ENCODE peak calls at places on chromosomes 12 and 14, in five cellular contexts. One of them, this sample, is unnamed.
A peak's percentile ranks its signal among the peaks of the same experiment; 100 is the strongest.

GRCh38 chr12:25013061-25013460 is 64.2 kb upstream of the BCAT1 start:
- DNase-seq in hippocampal formation: no peak
- DNase-seq in SJSA1: no peak
- DNase-seq in IMR-90: no peak
- DNase-seq in GM20000: no peak
- DNase-seq in this sample: no peak

GRCh38 chr14:104600805-104601204 is 3.8 kb downstream of the TMEM179 start:
- DNase-seq in IMR-90: no peak
- DNase-seq in hippocampal formation: no peak
- DNase-seq in GM20000: no peak
- DNase-seq in SJSA1: no peak
- DNase-seq in this sample: no peak

GRCh38 chr12:120077260-120077659 is 39.3 kb downstream of the RAB35 start:
- DNase-seq in SJSA1: no peak
- DNase-seq in GM20000: no peak
- DNase-seq in hippocampal formation: no peak
- DNase-seq in IMR-90: no peak
- DNase-seq in this sample: no peak

GRCh38 chr12:20101046-20101445 is 267.3 kb upstream of the PDE3A start:
- DNase-seq in IMR-90: peak; percentile 6
- DNase-seq in GM20000: no peak
- DNase-seq in hippocampal formation: no peak
- DNase-seq in SJSA1: no peak
- DNase-seq in this sample: peak; percentile 23

GRCh38 chr12:49903700-49904423 is at the start of gene FAIM2:
- DNase-seq in GM20000: no peak
- DNase-seq in SJSA1: no peak
- DNase-seq in hippocampal formation: peak; percentile 86
- DNase-seq in IMR-90: peak; percentile 82
- DNase-seq in this sample: peak; percentile 39

GRCh38 chr14:72892103-72892878 is 1.6 kb downstream of the DPF3 start:
- DNase-seq in hippocampal formation: no peak
- DNase-seq in IMR-90: peak; percentile 43
- DNase-seq in GM20000: peak; percentile 27
- DNase-seq in SJSA1: peak; percentile 26
- DNase-seq in this sample: peak; percentile 26

GRCh38 chr12:50505945-50506344 is 1.2 kb downstream of the DIP2B start:
- DNase-seq in IMR-90: no peak
- DNase-seq in hippocampal formation: peak; percentile 94
- DNase-seq in GM20000: peak; percentile 40
- DNase-seq in SJSA1: no peak
- DNase-seq in this sample: no peak

GRCh38 chr14:70976591-70976990 is 69.3 kb downstream of the PCNX1 start:
- DNase-seq in GM20000: no peak
- DNase-seq in hippocampal formation: no peak
- DNase-seq in IMR-90: no peak
- DNase-seq in SJSA1: no peak
- DNase-seq in this sample: no peak

GRCh38 chr12:85029456-85029855 is 6.6 kb downstream of the TSPAN19 start:
- DNase-seq in hippocampal formation: peak; percentile 68
- DNase-seq in IMR-90: peak; percentile 26
- DNase-seq in SJSA1: no peak
- DNase-seq in GM20000: peak; percentile 10
- DNase-seq in this sample: no peak

GRCh38 chr12:138898-139534 is 72.4 kb downstream of the IQSEC3 start:
- DNase-seq in GM20000: no peak
- DNase-seq in IMR-90: peak; percentile 29
- DNase-seq in hippocampal formation: no peak
- DNase-seq in SJSA1: no peak
- DNase-seq in this sample: peak; percentile 7

GRCh38 chr14:35506927-35507326 is 27.0 kb upstream of the INSM2 start:
- DNase-seq in hippocampal formation: no peak
- DNase-seq in SJSA1: no peak
- DNase-seq in GM20000: no peak
- DNase-seq in IMR-90: peak; percentile 76
- DNase-seq in this sample: peak; percentile 35

GRCh38 chr12:52200783-52201519 is 9.1 kb upstream of the KRT80 start:
- DNase-seq in SJSA1: no peak
- DNase-seq in GM20000: no peak
- DNase-seq in hippocampal formation: no peak
- DNase-seq in IMR-90: no peak
- DNase-seq in this sample: no peak

GRCh38 chr14:33480589-33481184 is 470.2 kb downstream of the EGLN3 start:
- DNase-seq in GM20000: no peak
- DNase-seq in IMR-90: no peak
- DNase-seq in SJSA1: no peak
- DNase-seq in hippocampal formation: no peak
- DNase-seq in this sample: no peak

GRCh38 chr12:104792570-104792969 is 165.5 kb downstream of the SLC41A2 start:
- DNase-seq in GM20000: no peak
- DNase-seq in SJSA1: no peak
- DNase-seq in IMR-90: peak; percentile 86
- DNase-seq in hippocampal formation: no peak
- DNase-seq in this sample: peak; percentile 94

GRCh38 chr12:7642287-7642686 is 23.4 kb downstream of the APOBEC1 start:
- DNase-seq in hippocampal formation: no peak
- DNase-seq in SJSA1: no peak
- DNase-seq in GM20000: no peak
- DNase-seq in IMR-90: no peak
- DNase-seq in this sample: no peak

This sample was measured in astrocyte.